ENCODE peak calls at places on chromosomes 12 and 14, in five cellular contexts. One of them, this sample, is unnamed.
A peak's percentile ranks its signal among the peaks of the same experiment; 100 is the strongest.

GRCh38 chr12:98424726-98425401 is 90.5 kb upstream of the TMPO start:
- DNase-seq in CD4-positive, CD25-positive, alpha-beta regulatory T cell: peak; percentile 35
- DNase-seq in tibial artery: no peak
- DNase-seq in GM23248: peak; percentile 77
- DNase-seq in stomach: peak; percentile 64
- DNase-seq in this sample: peak; percentile 78

GRCh38 chr12:1531160-1531653 is 63.2 kb downstream of the FBXL14 start:
- DNase-seq in CD4-positive, CD25-positive, alpha-beta regulatory T cell: no peak
- DNase-seq in tibial artery: peak; percentile 62
- DNase-seq in GM23248: peak; percentile 58
- DNase-seq in stomach: no peak
- DNase-seq in this sample: no peak

GRCh38 chr14:104154246-104154645 is 15.9 kb downstream of the KIF26A start:
- DNase-seq in CD4-positive, CD25-positive, alpha-beta regulatory T cell: no peak
- DNase-seq in tibial artery: no peak
- DNase-seq in GM23248: no peak
- DNase-seq in stomach: no peak
- DNase-seq in this sample: no peak

GRCh38 chr14:54278087-54278486 is 118.7 kb upstream of the CDKN3 start:
- DNase-seq in CD4-positive, CD25-positive, alpha-beta regulatory T cell: no peak
- DNase-seq in tibial artery: no peak
- DNase-seq in GM23248: no peak
- DNase-seq in stomach: no peak
- DNase-seq in this sample: no peak

GRCh38 chr12:64639466-64639865 is 29.2 kb downstream of the RASSF3 start:
- DNase-seq in CD4-positive, CD25-positive, alpha-beta regulatory T cell: no peak
- DNase-seq in tibial artery: no peak
- DNase-seq in GM23248: no peak
- DNase-seq in stomach: no peak
- DNase-seq in this sample: no peak

GRCh38 chr12:71950404-71950803 is 11.8 kb downstream of the TPH2 start:
- DNase-seq in CD4-positive, CD25-positive, alpha-beta regulatory T cell: no peak
- DNase-seq in tibial artery: no peak
- DNase-seq in GM23248: no peak
- DNase-seq in stomach: no peak
- DNase-seq in this sample: no peak

GRCh38 chr12:79690156-79690605 is 583 bp downstream of the PAWR start:
- DNase-seq in CD4-positive, CD25-positive, alpha-beta regulatory T cell: no peak
- DNase-seq in tibial artery: peak; percentile 70
- DNase-seq in GM23248: peak; percentile 66
- DNase-seq in stomach: peak; percentile 41
- DNase-seq in this sample: no peak

GRCh38 chr12:121391619-121392324 is 8.1 kb upstream of the RNF34 start:
- DNase-seq in CD4-positive, CD25-positive, alpha-beta regulatory T cell: peak; percentile 8
- DNase-seq in tibial artery: no peak
- DNase-seq in GM23248: peak; percentile 68
- DNase-seq in stomach: peak; percentile 33
- DNase-seq in this sample: no peak

GRCh38 chr14:36066636-36067035 is 109.9 kb downstream of the PTCSC3 start:
- DNase-seq in CD4-positive, CD25-positive, alpha-beta regulatory T cell: no peak
- DNase-seq in tibial artery: no peak
- DNase-seq in GM23248: peak; percentile 18
- DNase-seq in stomach: no peak
- DNase-seq in this sample: no peak

GRCh38 chr14:94427016-94427613 is 25.5 kb downstream of the SERPINA11 start:
- DNase-seq in CD4-positive, CD25-positive, alpha-beta regulatory T cell: no peak
- DNase-seq in tibial artery: no peak
- DNase-seq in GM23248: no peak
- DNase-seq in stomach: no peak
- DNase-seq in this sample: no peak

GRCh38 chr12:6606331-6607131 is 648 bp downstream of the CHD4 start:
- DNase-seq in CD4-positive, CD25-positive, alpha-beta regulatory T cell: peak; percentile 70
- DNase-seq in tibial artery: peak; percentile 90
- DNase-seq in GM23248: peak; percentile 76
- DNase-seq in stomach: peak; percentile 59
- DNase-seq in this sample: peak; percentile 85

GRCh38 chr12:119693511-119693910 is 25.6 kb downstream of the PRKAB1 start:
- DNase-seq in CD4-positive, CD25-positive, alpha-beta regulatory T cell: no peak
- DNase-seq in tibial artery: peak; percentile 15
- DNase-seq in GM23248: no peak
- DNase-seq in stomach: no peak
- DNase-seq in this sample: no peak

GRCh38 chr12:49983892-49984291 is 11.1 kb downstream of the AQP6 start:
- DNase-seq in CD4-positive, CD25-positive, alpha-beta regulatory T cell: no peak
- DNase-seq in tibial artery: no peak
- DNase-seq in GM23248: peak; percentile 87
- DNase-seq in stomach: no peak
- DNase-seq in this sample: no peak

GRCh38 chr12:111225307-111225706 is 143.6 kb downstream of the PHETA1 start:
- DNase-seq in CD4-positive, CD25-positive, alpha-beta regulatory T cell: no peak
- DNase-seq in tibial artery: no peak
- DNase-seq in GM23248: no peak
- DNase-seq in stomach: no peak
- DNase-seq in this sample: no peak

GRCh38 chr12:63826002-63826585 is 18.4 kb upstream of the SRGAP1 start:
- DNase-seq in CD4-positive, CD25-positive, alpha-beta regulatory T cell: no peak
- DNase-seq in tibial artery: no peak
- DNase-seq in GM23248: peak; percentile 86
- DNase-seq in stomach: no peak
- DNase-seq in this sample: no peak

GRCh38 chr12:100058482-100059029 is 73.8 kb upstream of the ANKS1B start:
- DNase-seq in CD4-positive, CD25-positive, alpha-beta regulatory T cell: no peak
- DNase-seq in tibial artery: no peak
- DNase-seq in GM23248: peak; percentile 85
- DNase-seq in stomach: no peak
- DNase-seq in this sample: no peak

GRCh38 chr12:6264402-6265037 is 46.0 kb upstream of the PLEKHG6 start:
- DNase-seq in CD4-positive, CD25-positive, alpha-beta regulatory T cell: no peak
- DNase-seq in tibial artery: no peak
- DNase-seq in GM23248: no peak
- DNase-seq in stomach: peak; percentile 78
- DNase-seq in this sample: no peak

GRCh38 chr12:14272954-14273910 is 92.2 kb upstream of the ATF7IP start:
- DNase-seq in CD4-positive, CD25-positive, alpha-beta regulatory T cell: no peak
- DNase-seq in tibial artery: no peak
- DNase-seq in GM23248: no peak
- DNase-seq in stomach: no peak
- DNase-seq in this sample: no peak

GRCh38 chr12:127487031-127487430 is 779.9 kb upstream of the TMEM132C start:
- DNase-seq in CD4-positive, CD25-positive, alpha-beta regulatory T cell: no peak
- DNase-seq in tibial artery: no peak
- DNase-seq in GM23248: no peak
- DNase-seq in stomach: no peak
- DNase-seq in this sample: no peak

GRCh38 chr12:2017724-2018337 is 13.6 kb upstream of the DCP1B start:
- DNase-seq in CD4-positive, CD25-positive, alpha-beta regulatory T cell: no peak
- DNase-seq in tibial artery: no peak
- DNase-seq in GM23248: peak; percentile 20
- DNase-seq in stomach: no peak
- DNase-seq in this sample: no peak

GRCh38 chr12:111546758-111547383 is 52.2 kb downstream of the ATXN2 start:
- DNase-seq in CD4-positive, CD25-positive, alpha-beta regulatory T cell: peak; percentile 46
- DNase-seq in tibial artery: no peak
- DNase-seq in GM23248: peak; percentile 10
- DNase-seq in stomach: no peak
- DNase-seq in this sample: no peak

GRCh38 chr14:71730471-71730870 is 201.8 kb upstream of the RGS6 start:
- DNase-seq in CD4-positive, CD25-positive, alpha-beta regulatory T cell: no peak
- DNase-seq in tibial artery: no peak
- DNase-seq in GM23248: peak; percentile 65
- DNase-seq in stomach: no peak
- DNase-seq in this sample: no peak

GRCh38 chr12:57632369-57632897 is 568 bp downstream of the B4GALNT1 start:
- DNase-seq in CD4-positive, CD25-positive, alpha-beta regulatory T cell: no peak
- DNase-seq in tibial artery: no peak
- DNase-seq in GM23248: peak; percentile 61
- DNase-seq in stomach: no peak
- DNase-seq in this sample: no peak
- H3K27ac ChIP-seq in CD4-positive, CD25-positive, alpha-beta regulatory T cell: no peak overlapping the region
- H3K27ac ChIP-seq in tibial artery: peak overlapping the region; percentile 31
- H3K27ac ChIP-seq in GM23248: no peak overlapping the region
- H3K27ac ChIP-seq in stomach: no peak overlapping the region
- H3K27ac ChIP-seq in this sample: no peak overlapping the region

GRCh38 chr12:9868271-9868815 is 811 bp downstream of the CLEC2B start:
- DNase-seq in CD4-positive, CD25-positive, alpha-beta regulatory T cell: no peak
- DNase-seq in tibial artery: no peak
- DNase-seq in GM23248: peak; percentile 19
- DNase-seq in stomach: no peak
- DNase-seq in this sample: no peak
- H3K4me3 ChIP-seq in CD4-positive, CD25-positive, alpha-beta regulatory T cell: peak overlapping the region; percentile 98
- H3K4me3 ChIP-seq in tibial artery: peak overlapping the region; percentile 34
- H3K4me3 ChIP-seq in GM23248: peak overlapping the region; percentile 78
- H3K4me3 ChIP-seq in stomach: peak overlapping the region; percentile 42
- H3K4me3 ChIP-seq in this sample: no peak overlapping the region

GRCh38 chr12:116799955-116800354 is 61.8 kb downstream of the RNFT2 start:
- DNase-seq in CD4-positive, CD25-positive, alpha-beta regulatory T cell: no peak
- DNase-seq in tibial artery: no peak
- DNase-seq in GM23248: no peak
- DNase-seq in stomach: no peak
- DNase-seq in this sample: no peak
- H3K27ac ChIP-seq in CD4-positive, CD25-positive, alpha-beta regulatory T cell: no peak overlapping the region
- H3K27ac ChIP-seq in tibial artery: no peak overlapping the region
- H3K27ac ChIP-seq in GM23248: no peak overlapping the region
- H3K27ac ChIP-seq in stomach: no peak overlapping the region
- H3K27ac ChIP-seq in this sample: no peak overlapping the region

GRCh38 chr14:73740921-73741326 is 26.7 kb upstream of the PNMA1 start:
- DNase-seq in CD4-positive, CD25-positive, alpha-beta regulatory T cell: no peak
- DNase-seq in tibial artery: peak; percentile 92
- DNase-seq in GM23248: peak; percentile 70
- DNase-seq in stomach: peak; percentile 92
- DNase-seq in this sample: peak; percentile 82
- H3K4me3 ChIP-seq in CD4-positive, CD25-positive, alpha-beta regulatory T cell: peak overlapping the region; percentile 65
- H3K4me3 ChIP-seq in tibial artery: peak overlapping the region; percentile 17
- H3K4me3 ChIP-seq in GM23248: peak overlapping the region; percentile 59
- H3K4me3 ChIP-seq in stomach: peak overlapping the region; percentile 34
- H3K4me3 ChIP-seq in this sample: no peak overlapping the region

GRCh38 chr14:100441271-100441947 is 118.3 kb downstream of the SLC25A47 start:
- DNase-seq in CD4-positive, CD25-positive, alpha-beta regulatory T cell: no peak
- DNase-seq in tibial artery: no peak
- DNase-seq in GM23248: no peak
- DNase-seq in stomach: no peak
- DNase-seq in this sample: no peak
- H3K27ac ChIP-seq in CD4-positive, CD25-positive, alpha-beta regulatory T cell: no peak overlapping the region
- H3K27ac ChIP-seq in tibial artery: no peak overlapping the region
- H3K27ac ChIP-seq in GM23248: no peak overlapping the region
- H3K27ac ChIP-seq in stomach: no peak overlapping the region
- H3K27ac ChIP-seq in this sample: no peak overlapping the region

GRCh38 chr14:38255673-38256357 is at the start of gene CLEC14A:
- DNase-seq in CD4-positive, CD25-positive, alpha-beta regulatory T cell: peak; percentile 4
- DNase-seq in tibial artery: peak; percentile 71
- DNase-seq in GM23248: peak; percentile 23
- DNase-seq in stomach: no peak
- DNase-seq in this sample: peak; percentile 81
- H3K4me3 ChIP-seq in CD4-positive, CD25-positive, alpha-beta regulatory T cell: peak within 1 kb of the TSS; percentile 44
- H3K4me3 ChIP-seq in tibial artery: peak within 1 kb of the TSS; percentile 43
- H3K4me3 ChIP-seq in GM23248: peak within 1 kb of the TSS; percentile 63
- H3K4me3 ChIP-seq in stomach: peak within 1 kb of the TSS; percentile 59
- H3K4me3 ChIP-seq in this sample: peak within 1 kb of the TSS; percentile 14

GRCh38 chr14:74244115-74244514 is 4.9 kb downstream of the VSX2 start:
- DNase-seq in CD4-positive, CD25-positive, alpha-beta regulatory T cell: no peak
- DNase-seq in tibial artery: no peak
- DNase-seq in GM23248: no peak
- DNase-seq in stomach: no peak
- DNase-seq in this sample: no peak
- H3K27ac ChIP-seq in CD4-positive, CD25-positive, alpha-beta regulatory T cell: no peak overlapping the region
- H3K27ac ChIP-seq in tibial artery: no peak overlapping the region
- H3K27ac ChIP-seq in GM23248: no peak overlapping the region
- H3K27ac ChIP-seq in stomach: no peak overlapping the region
- H3K27ac ChIP-seq in this sample: no peak overlapping the region

This sample was measured in aorta.